ENCODE peak calls at places on chromosomes 11 and 22, in eight cellular contexts. E is GM04503; G is stimulated activated CD4-positive, alpha-beta T cell treated with anti-CD3 and anti-CD28 coated beads, Interleukin-1b, Interleukin-23, amount 100 ng/mL, for 4 hours; T is BE2C; C is stimulated activated naive B cell treated with anti-CD40 and anti-IgM and Interleukin-4, amounts not matched to agents 10 μg/mL and 1 μg/mL and 100 μg/mL, for 72 hours; N is CD4-positive, alpha-beta T cell; Q is D341Med; R is activated naive CD4-positive, alpha-beta T cell treated with anti-CD3 and anti-CD28 coated beads, Interleukin-2, amount 10 ng/mL, durations not matched to agents 7 days and 5 days. D is an unnamed sample.

GRCh38 chr22:32237021-32237420 is 18.1 kb downstream of the SLC5A4 start:
- DNase-seq in E (no peak), G (no peak), T (peak), C (no peak), N (no peak), Q (no peak), R (no peak), D (no peak)

GRCh38 chr11:132803436-132803835 is 728.9 kb downstream of the OPCML start:
- DNase-seq in E (peak), G (no peak), T (no peak), C (no peak), N (no peak), Q (no peak), R (no peak), D (no peak)

GRCh38 chr11:71339178-71339881 is 87.0 kb upstream of the SHANK2 start:
- DNase-seq in E (no peak), G (no peak), T (no peak), C (no peak), N (no peak), Q (no peak), R (no peak), D (peak)

GRCh38 chr11:64858467-64859401 is 14.3 kb upstream of the CDC42BPG start:
- DNase-seq in E (no peak), G (no peak), T (no peak), C (peak), N (peak), Q (no peak), R (peak), D (no peak)

GRCh38 chr11:47595967-47596366 is 1.8 kb upstream of the C1QTNF4 start:
- DNase-seq in E (no peak), G (no peak), T (no peak), C (no peak), N (no peak), Q (no peak), R (no peak), D (no peak)

GRCh38 chr11:62689421-62690183 is at the start of gene LRRN4CL:
- DNase-seq in E (peak), G (no peak), T (no peak), C (no peak), N (no peak), Q (no peak), R (no peak), D (peak)

GRCh38 chr22:27927608-27928007 is 8.6 kb upstream of the PITPNB start:
- DNase-seq in E (no peak), G (no peak), T (no peak), C (no peak), N (no peak), Q (no peak), R (no peak), D (no peak)

GRCh38 chr11:26011474-26011873 is 320.5 kb upstream of the ANO3 start:
- DNase-seq in E (no peak), G (no peak), T (no peak), C (no peak), N (no peak), Q (no peak), R (no peak), D (no peak)

GRCh38 chr11:66002648-66003225 is 434 bp downstream of the BANF1 start:
- DNase-seq in E (no peak), G (peak), T (no peak), C (no peak), N (no peak), Q (peak), R (no peak), D (peak)

GRCh38 chr22:20086763-20087162 is 6.7 kb downstream of the DGCR8 start:
- DNase-seq in E (no peak), G (no peak), T (no peak), C (no peak), N (no peak), Q (no peak), R (no peak), D (no peak)

GRCh38 chr11:72772059-72772458 is 19.9 kb upstream of the ARAP1 start:
- DNase-seq in E (no peak), G (no peak), T (no peak), C (no peak), N (no peak), Q (no peak), R (no peak), D (no peak)

GRCh38 chr11:100808904-100809491 is 121.9 kb downstream of the ARHGAP42 start:
- DNase-seq in E (no peak), G (no peak), T (no peak), C (no peak), N (no peak), Q (no peak), R (no peak), D (peak)

GRCh38 chr22:21642584-21643448 is 714 bp downstream of the SDF2L1 start:
- DNase-seq in E (no peak), G (peak), T (peak), C (peak), N (peak), Q (peak), R (peak), D (peak)

GRCh38 chr11:33391188-33391892 is 134.2 kb downstream of the HIPK3 start:
- DNase-seq in E (no peak), G (no peak), T (no peak), C (no peak), N (no peak), Q (no peak), R (no peak), D (no peak)

GRCh38 chr11:67022341-67022933 is 497 bp upstream of the SYT12 start:
- DNase-seq in E (no peak), G (no peak), T (peak), C (no peak), N (no peak), Q (no peak), R (no peak), D (peak)

GRCh38 chr22:36369004-36369921 is 18.5 kb downstream of the MYH9 start:
- DNase-seq in E (no peak), G (no peak), T (no peak), C (no peak), N (no peak), Q (no peak), R (peak), D (no peak)

GRCh38 chr11:45802531-45803317 is 2.2 kb upstream of the SLC35C1 start:
- DNase-seq in E (no peak), G (no peak), T (no peak), C (no peak), N (no peak), Q (no peak), R (no peak), D (no peak)

GRCh38 chr11:73425118-73425517 is 48.9 kb downstream of the RELT start:
- DNase-seq in E (no peak), G (no peak), T (no peak), C (no peak), N (no peak), Q (no peak), R (no peak), D (no peak)

GRCh38 chr11:122668562-122669090 is 13.1 kb downstream of the UBASH3B start:
- DNase-seq in E (peak), G (no peak), T (no peak), C (no peak), N (no peak), Q (no peak), R (no peak), D (peak)

GRCh38 chr22:46050916-46051614 is 74.1 kb upstream of the WNT7B start:
- DNase-seq in E (no peak), G (no peak), T (peak), C (no peak), N (no peak), Q (no peak), R (no peak), D (no peak)

GRCh38 chr11:120532511-120533196 is 21.1 kb downstream of the GRIK4 start:
- DNase-seq in E (peak), G (no peak), T (no peak), C (no peak), N (no peak), Q (no peak), R (no peak), D (peak)

GRCh38 chr22:31046591-31047226 is 34.4 kb upstream of the SMTN start:
- DNase-seq in E (no peak), G (no peak), T (peak), C (no peak), N (no peak), Q (no peak), R (no peak), D (peak)

GRCh38 chr11:45607995-45608394 is 57.4 kb downstream of the CHST1 start:
- DNase-seq in E (no peak), G (no peak), T (no peak), C (no peak), N (no peak), Q (peak), R (no peak), D (no peak)

GRCh38 chr11:61827573-61828378 is at the start of gene FADS2:
- DNase-seq in E (no peak), G (peak), T (peak), C (peak), N (peak), Q (peak), R (peak), D (peak)

GRCh38 chr22:35627267-35628041 is 10.3 kb upstream of the MB start:
- DNase-seq in E (peak), G (peak), T (peak), C (no peak), N (peak), Q (peak), R (peak), D (peak)